ENCODE peak calls at places on chromosomes 11 and 22, in five cellular contexts. One of them, this sample, is unnamed.

GRCh38 chr22:44574057-44574456 is 76.0 kb upstream of the RTL6 start:
- DNase-seq in HCT116: peak
- DNase-seq in IMR-90: peak
- DNase-seq in suprapubic skin: peak
- DNase-seq in prostate gland: peak
- DNase-seq in this sample: peak

GRCh38 chr11:11483622-11484021 is 130.6 kb upstream of the CSNK2A3 start:
- DNase-seq in HCT116: no peak
- DNase-seq in IMR-90: no peak
- DNase-seq in suprapubic skin: no peak
- DNase-seq in prostate gland: no peak
- DNase-seq in this sample: no peak

GRCh38 chr22:41976070-41976901 is 7.0 kb downstream of the SEPTIN3 start:
- DNase-seq in HCT116: no peak
- DNase-seq in IMR-90: no peak
- DNase-seq in suprapubic skin: no peak
- DNase-seq in prostate gland: peak
- DNase-seq in this sample: peak

GRCh38 chr11:71268706-71269321 is 16.4 kb upstream of the SHANK2 start:
- DNase-seq in HCT116: no peak
- DNase-seq in IMR-90: no peak
- DNase-seq in suprapubic skin: peak
- DNase-seq in prostate gland: no peak
- DNase-seq in this sample: no peak

GRCh38 chr11:125925247-125925740 is 20.6 kb upstream of the VSIG10L2 start:
- DNase-seq in HCT116: no peak
- DNase-seq in IMR-90: no peak
- DNase-seq in suprapubic skin: no peak
- DNase-seq in prostate gland: no peak
- DNase-seq in this sample: no peak

GRCh38 chr11:73889019-73889418 is 12.2 kb downstream of the PAAF1 start:
- DNase-seq in HCT116: no peak
- DNase-seq in IMR-90: peak
- DNase-seq in suprapubic skin: no peak
- DNase-seq in prostate gland: no peak
- DNase-seq in this sample: no peak

GRCh38 chr11:117465236-117465997 is 137.8 kb downstream of the CEP164 start:
- DNase-seq in HCT116: no peak
- DNase-seq in IMR-90: no peak
- DNase-seq in suprapubic skin: no peak
- DNase-seq in prostate gland: no peak
- DNase-seq in this sample: no peak

GRCh38 chr11:72223615-72224586 is 666 bp upstream of the INPPL1 start:
- DNase-seq in HCT116: peak
- DNase-seq in IMR-90: peak
- DNase-seq in suprapubic skin: peak
- DNase-seq in prostate gland: peak
- DNase-seq in this sample: no peak

GRCh38 chr22:49764151-49764581 is 63.5 kb downstream of the BRD1 start:
- DNase-seq in HCT116: no peak
- DNase-seq in IMR-90: no peak
- DNase-seq in suprapubic skin: peak
- DNase-seq in prostate gland: no peak
- DNase-seq in this sample: no peak

GRCh38 chr11:11857769-11858168 is 16.0 kb downstream of the USP47 start:
- DNase-seq in HCT116: no peak
- DNase-seq in IMR-90: no peak
- DNase-seq in suprapubic skin: no peak
- DNase-seq in prostate gland: no peak
- DNase-seq in this sample: no peak

GRCh38 chr11:109317726-109318125 is 104.3 kb upstream of the C11orf87 start:
- DNase-seq in HCT116: no peak
- DNase-seq in IMR-90: no peak
- DNase-seq in suprapubic skin: no peak
- DNase-seq in prostate gland: no peak
- DNase-seq in this sample: no peak

GRCh38 chr11:59707371-59707770 is 6.3 kb downstream of the OR10V1 start:
- DNase-seq in HCT116: no peak
- DNase-seq in IMR-90: no peak
- DNase-seq in suprapubic skin: no peak
- DNase-seq in prostate gland: no peak
- DNase-seq in this sample: no peak

GRCh38 chr11:81966340-81966739 is 767.3 kb downstream of the FAM181B start:
- DNase-seq in HCT116: no peak
- DNase-seq in IMR-90: no peak
- DNase-seq in suprapubic skin: no peak
- DNase-seq in prostate gland: no peak
- DNase-seq in this sample: no peak

GRCh38 chr22:41030891-41031290 is 61.5 kb upstream of the EP300 start:
- DNase-seq in HCT116: no peak
- DNase-seq in IMR-90: peak
- DNase-seq in suprapubic skin: no peak
- DNase-seq in prostate gland: no peak
- DNase-seq in this sample: no peak

GRCh38 chr11:47524200-47524874 is 28.6 kb downstream of the CELF1 start:
- DNase-seq in HCT116: no peak
- DNase-seq in IMR-90: no peak
- DNase-seq in suprapubic skin: no peak
- DNase-seq in prostate gland: peak
- DNase-seq in this sample: peak

GRCh38 chr22:49663823-49664222 is 163.8 kb downstream of the BRD1 start:
- DNase-seq in HCT116: no peak
- DNase-seq in IMR-90: no peak
- DNase-seq in suprapubic skin: peak
- DNase-seq in prostate gland: no peak
- DNase-seq in this sample: peak

GRCh38 chr11:47590026-47590861 is 3.8 kb downstream of the FAM180B start:
- DNase-seq in HCT116: no peak
- DNase-seq in IMR-90: no peak
- DNase-seq in suprapubic skin: no peak
- DNase-seq in prostate gland: no peak
- DNase-seq in this sample: no peak

GRCh38 chr11:94933225-94934130 is 39.9 kb downstream of the CWC15 start:
- DNase-seq in HCT116: no peak
- DNase-seq in IMR-90: peak
- DNase-seq in suprapubic skin: no peak
- DNase-seq in prostate gland: no peak
- DNase-seq in this sample: peak

GRCh38 chr11:118889796-118890195 is 6.1 kb downstream of the CXCR5 start:
- DNase-seq in HCT116: no peak
- DNase-seq in IMR-90: no peak
- DNase-seq in suprapubic skin: no peak
- DNase-seq in prostate gland: no peak
- DNase-seq in this sample: peak

GRCh38 chr11:82945682-82946081 is 44.1 kb downstream of the DDIAS start:
- DNase-seq in HCT116: no peak
- DNase-seq in IMR-90: no peak
- DNase-seq in suprapubic skin: no peak
- DNase-seq in prostate gland: no peak
- DNase-seq in this sample: no peak

GRCh38 chr22:35437038-35437437 is 37.1 kb downstream of the MCM5 start:
- DNase-seq in HCT116: peak
- DNase-seq in IMR-90: no peak
- DNase-seq in suprapubic skin: no peak
- DNase-seq in prostate gland: no peak
- DNase-seq in this sample: no peak

GRCh38 chr11:118277312-118277711 is 13.2 kb upstream of the MPZL2 start:
- DNase-seq in HCT116: peak
- DNase-seq in IMR-90: peak
- DNase-seq in suprapubic skin: no peak
- DNase-seq in prostate gland: peak
- DNase-seq in this sample: no peak

GRCh38 chr11:117279711-117280376 is 11.3 kb upstream of the BACE1-AS start:
- DNase-seq in HCT116: no peak
- DNase-seq in IMR-90: no peak
- DNase-seq in suprapubic skin: no peak
- DNase-seq in prostate gland: no peak
- DNase-seq in this sample: no peak

GRCh38 chr11:91639359-91639758 is 585.3 kb upstream of the FAT3 start:
- DNase-seq in HCT116: no peak
- DNase-seq in IMR-90: no peak
- DNase-seq in suprapubic skin: no peak
- DNase-seq in prostate gland: no peak
- DNase-seq in this sample: no peak

GRCh38 chr11:68505596-68505995 is 45.0 kb downstream of the PPP6R3 start:
- DNase-seq in HCT116: no peak
- DNase-seq in IMR-90: peak
- DNase-seq in suprapubic skin: no peak
- DNase-seq in prostate gland: no peak
- DNase-seq in this sample: no peak

GRCh38 chr11:71998649-71999310 is at the start of gene IL18BP:
- DNase-seq in HCT116: no peak
- DNase-seq in IMR-90: no peak
- DNase-seq in suprapubic skin: no peak
- DNase-seq in prostate gland: no peak
- DNase-seq in this sample: no peak

GRCh38 chr11:131688056-131688693 is 317.8 kb downstream of the NTM start:
- DNase-seq in HCT116: no peak
- DNase-seq in IMR-90: peak
- DNase-seq in suprapubic skin: no peak
- DNase-seq in prostate gland: no peak
- DNase-seq in this sample: peak

DNA sequence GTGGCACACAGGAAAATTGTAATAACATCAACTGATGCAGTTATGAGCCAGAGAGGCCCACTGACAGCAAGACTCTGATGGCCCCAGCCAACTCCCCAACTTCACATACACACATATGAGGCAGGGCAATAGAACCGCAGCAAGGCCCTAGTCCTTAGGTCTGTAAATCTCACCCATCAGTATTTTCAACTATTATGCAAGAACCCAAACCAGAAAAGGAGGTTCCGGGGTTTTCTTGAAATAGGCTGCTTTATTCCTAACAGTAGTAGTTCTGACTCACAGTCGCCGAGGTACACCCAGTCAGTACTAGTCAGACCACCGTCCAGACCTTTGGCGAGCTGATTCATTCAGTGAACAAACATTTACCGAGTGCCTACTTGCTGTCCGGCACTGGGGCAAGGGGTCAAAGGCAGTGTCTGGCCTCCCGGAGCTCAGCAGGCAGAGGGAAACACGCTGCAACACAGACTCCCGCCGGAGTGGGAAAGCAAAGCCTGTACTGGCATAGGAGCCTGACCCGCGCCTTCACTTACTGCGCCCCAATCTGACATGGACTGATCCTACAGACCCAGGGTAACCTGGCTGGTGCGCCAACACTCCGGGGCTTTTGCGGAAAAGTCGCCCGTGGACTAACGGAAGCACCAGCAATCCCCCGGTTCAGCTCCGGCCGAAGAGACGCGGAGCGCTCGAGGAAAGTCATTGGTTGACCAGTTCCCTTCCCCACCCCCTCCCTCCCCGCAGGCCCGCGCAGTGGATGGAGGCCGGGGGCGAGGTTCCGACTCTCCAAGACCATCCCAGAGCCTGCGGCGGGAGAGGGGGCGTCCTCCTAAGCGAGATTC is 1.3 kb downstream of the PLEKHA7 start:
- DNase-seq in HCT116: peak
- DNase-seq in IMR-90: peak
- DNase-seq in suprapubic skin: peak
- DNase-seq in prostate gland: peak
- DNase-seq in this sample: peak
- H3K4me3 ChIP-seq in HCT116: peak
- H3K4me3 ChIP-seq in IMR-90: no peak
- H3K4me3 ChIP-seq in suprapubic skin: peak
- H3K4me3 ChIP-seq in prostate gland: peak
- H3K4me3 ChIP-seq in this sample: peak

GRCh38 chr22:23291806-23292452 is 111.6 kb downstream of the BCR start:
- DNase-seq in HCT116: no peak
- DNase-seq in IMR-90: no peak
- DNase-seq in suprapubic skin: no peak
- DNase-seq in prostate gland: no peak
- DNase-seq in this sample: no peak

GRCh38 chr22:23287136-23288095 is 107.1 kb downstream of the BCR start:
- DNase-seq in HCT116: no peak
- DNase-seq in IMR-90: no peak
- DNase-seq in suprapubic skin: no peak
- DNase-seq in prostate gland: no peak
- DNase-seq in this sample: no peak

GRCh38 chr22:23288301-23289129 is 108.2 kb downstream of the BCR start:
- DNase-seq in HCT116: no peak
- DNase-seq in IMR-90: no peak
- DNase-seq in suprapubic skin: no peak
- DNase-seq in prostate gland: no peak
- DNase-seq in this sample: no peak

GRCh38 chr22:23289851-23290724 is 109.8 kb downstream of the BCR start:
- DNase-seq in HCT116: no peak
- DNase-seq in IMR-90: peak
- DNase-seq in suprapubic skin: no peak
- DNase-seq in prostate gland: no peak
- DNase-seq in this sample: peak

GRCh38 chr22:23289130-23289503 is 108.8 kb downstream of the BCR start:
- DNase-seq in HCT116: no peak
- DNase-seq in IMR-90: no peak
- DNase-seq in suprapubic skin: no peak
- DNase-seq in prostate gland: no peak
- DNase-seq in this sample: no peak
- H3K27ac ChIP-seq in HCT116: peak
- H3K27ac ChIP-seq in IMR-90: no peak
- H3K27ac ChIP-seq in suprapubic skin: no peak
- H3K27ac ChIP-seq in prostate gland: no peak
- H3K27ac ChIP-seq in this sample: no peak

GRCh38 chr22:38034278-38034882 is 22.8 kb upstream of the PICK1 start:
- DNase-seq in HCT116: peak
- DNase-seq in IMR-90: peak
- DNase-seq in suprapubic skin: no peak
- DNase-seq in prostate gland: peak
- DNase-seq in this sample: peak
- TF ChIP-seq POLR2A in HCT116: no peak
- TF ChIP-seq POLR2A in IMR-90: peak
- TF ChIP-seq POLR2A in suprapubic skin: no peak
- TF ChIP-seq POLR2A in prostate gland: no peak
- TF ChIP-seq POLR2A in this sample: no peak

DNA sequence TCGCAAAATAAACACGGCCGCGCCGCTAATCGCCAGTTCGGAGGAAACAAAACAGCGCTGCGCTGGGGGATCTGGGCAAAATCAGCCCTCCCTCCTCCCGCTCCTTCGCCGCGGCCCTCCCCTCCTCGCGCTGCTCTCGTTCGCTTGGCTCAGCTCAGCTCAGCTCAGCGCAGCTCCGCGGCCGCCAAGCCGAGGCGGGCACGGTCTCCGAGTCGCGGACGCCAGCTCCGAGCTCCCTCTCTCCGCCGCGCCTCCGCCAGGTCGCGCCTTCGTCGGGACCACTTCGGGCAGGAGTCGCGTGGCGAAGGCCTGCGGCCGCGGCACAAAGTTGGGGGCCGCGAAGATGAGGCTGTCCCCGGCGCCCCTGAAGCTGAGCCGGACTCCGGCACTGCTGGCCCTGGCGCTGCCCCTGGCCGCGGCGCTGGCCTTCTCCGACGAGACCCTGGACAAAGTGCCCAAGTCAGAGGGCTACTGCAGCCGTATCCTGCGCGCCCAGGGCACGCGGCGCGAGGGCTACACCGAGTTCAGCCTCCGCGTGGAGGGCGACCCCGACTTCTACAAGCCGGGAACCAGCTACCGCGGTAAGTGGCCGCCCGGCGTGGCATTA is at the start of gene SPON1:
- DNase-seq in HCT116: no peak
- DNase-seq in IMR-90: peak
- DNase-seq in suprapubic skin: no peak
- DNase-seq in prostate gland: no peak
- DNase-seq in this sample: peak
- H3K4me3 ChIP-seq in HCT116: no peak
- H3K4me3 ChIP-seq in IMR-90: peak
- H3K4me3 ChIP-seq in suprapubic skin: peak
- H3K4me3 ChIP-seq in prostate gland: peak
- H3K4me3 ChIP-seq in this sample: no peak